ENCODE peak calls at places on chromosome 10, in six cellular contexts. Q, F, T, P, X and U are unnamed samples.

GRCh38 chr10:78028438-78029293 is 649 bp downstream of the POLR3A start:
- DNase-seq in P (no peak), Q (no peak), T (no peak), F (peak), X (peak), U (peak)

GRCh38 chr10:123166618-123167017 is 12.4 kb downstream of the BUB3 start:
- DNase-seq in F (no peak), Q (no peak), X (no peak), P (no peak), T (no peak), U (no peak)

GRCh38 chr10:63157845-63158624 is 24.9 kb downstream of the NRBF2 start:
- DNase-seq in P (no peak), Q (peak), F (no peak), X (peak), T (peak), U (no peak)

GRCh38 chr10:60944159-60944909 is at the start of gene RHOBTB1:
- DNase-seq in P (peak), T (no peak), F (peak), X (peak), Q (peak), U (no peak)

GRCh38 chr10:80697926-80698325 is 160.2 kb downstream of the SH2D4B start:
- DNase-seq in F (no peak), Q (no peak), P (no peak), X (no peak), T (no peak), U (no peak)

GRCh38 chr10:98262571-98262970 is 5.4 kb downstream of the LOXL4 start:
- DNase-seq in X (peak), F (no peak), P (no peak), T (no peak), Q (peak), U (no peak)

GRCh38 chr10:120931423-120931822 is 80.3 kb downstream of the WDR11 start:
- DNase-seq in Q (no peak), X (no peak), F (no peak), P (no peak), T (no peak), U (no peak)

GRCh38 chr10:127163632-127164031 is 32.8 kb downstream of the INSYN2A start:
- DNase-seq in F (no peak), Q (no peak), T (no peak), P (no peak), X (peak), U (no peak)

GRCh38 chr10:92110039-92110794 is 180.7 kb downstream of the CPEB3 start:
- DNase-seq in P (no peak), F (no peak), T (no peak), Q (peak), X (peak), U (no peak)

GRCh38 chr10:80453715-80454525 is at the start of gene TSPAN14:
- DNase-seq in Q (peak), P (peak), X (peak), F (peak), T (no peak), U (peak)

GRCh38 chr10:58157076-58157766 is 110.5 kb downstream of the IPMK start:
- DNase-seq in F (no peak), P (no peak), T (no peak), Q (peak), X (peak), U (no peak)